ENCODE peak calls at places on chromosomes 13 and 19, in ten cellular contexts. N is IMR-90, T is OCI-LY7, O is SK-N-SH, S is mammary epithelial cell, J is H9, P is GM23338, B is K562, G is PC-9, K is MM.1S. W is an unnamed sample.

GRCh38 chr19:17109962-17110598 is 34.5 kb downstream of the MYO9B start:
- DNase-seq in O (no peak), G (no peak), S (no peak), B (no peak), K (no peak), N (no peak), J (no peak), T (no peak), P (no peak), W (no peak)

GRCh38 chr19:16957151-16957662 is 68.4 kb downstream of the F2RL3 start:
- DNase-seq in N (no peak), J (no peak), T (no peak), B (no peak), K (no peak), G (peak; percentile 93), P (no peak), O (no peak), S (peak; percentile 5), W (no peak)

GRCh38 chr13:46721054-46721453 is 75.9 kb downstream of the ESD start:
- DNase-seq in G (peak; percentile 37), T (peak; percentile 62), B (no peak), J (no peak), N (peak; percentile 53), K (peak; percentile 8), O (peak; percentile 53), S (peak; percentile 11), P (peak; percentile 73), W (peak; percentile 76)

GRCh38 chr19:28500319-28500718 is 712.6 kb downstream of the UQCRFS1 start:
- DNase-seq in K (no peak), P (no peak), O (no peak), S (no peak), T (no peak), N (no peak), B (no peak), J (no peak), G (no peak), W (no peak)

GRCh38 chr13:50990540-50991506 is 81.2 kb downstream of the RNASEH2B start:
- DNase-seq in S (no peak), P (peak; percentile 44), B (no peak), N (peak; percentile 69), G (no peak), T (no peak), J (peak; percentile 49), K (no peak), O (peak; percentile 34), W (peak; percentile 87)

GRCh38 chr13:38564751-38565150 is 122.1 kb upstream of the FREM2 start:
- DNase-seq in N (no peak), O (no peak), T (no peak), J (no peak), B (no peak), G (no peak), S (peak; percentile 27), P (no peak), K (no peak), W (no peak)

GRCh38 chr13:27203854-27204253 is 32.2 kb upstream of the USP12 start:
- DNase-seq in T (no peak), O (no peak), G (no peak), N (peak; percentile 31), J (no peak), K (no peak), S (peak; percentile 15), P (peak; percentile 24), B (no peak), W (peak; percentile 39)

GRCh38 chr13:113850722-113851479 is 13.0 kb downstream of the GAS6 start:
- DNase-seq in O (no peak), S (no peak), K (no peak), B (no peak), G (no peak), T (no peak), J (no peak), P (no peak), N (no peak), W (no peak)

DNA sequence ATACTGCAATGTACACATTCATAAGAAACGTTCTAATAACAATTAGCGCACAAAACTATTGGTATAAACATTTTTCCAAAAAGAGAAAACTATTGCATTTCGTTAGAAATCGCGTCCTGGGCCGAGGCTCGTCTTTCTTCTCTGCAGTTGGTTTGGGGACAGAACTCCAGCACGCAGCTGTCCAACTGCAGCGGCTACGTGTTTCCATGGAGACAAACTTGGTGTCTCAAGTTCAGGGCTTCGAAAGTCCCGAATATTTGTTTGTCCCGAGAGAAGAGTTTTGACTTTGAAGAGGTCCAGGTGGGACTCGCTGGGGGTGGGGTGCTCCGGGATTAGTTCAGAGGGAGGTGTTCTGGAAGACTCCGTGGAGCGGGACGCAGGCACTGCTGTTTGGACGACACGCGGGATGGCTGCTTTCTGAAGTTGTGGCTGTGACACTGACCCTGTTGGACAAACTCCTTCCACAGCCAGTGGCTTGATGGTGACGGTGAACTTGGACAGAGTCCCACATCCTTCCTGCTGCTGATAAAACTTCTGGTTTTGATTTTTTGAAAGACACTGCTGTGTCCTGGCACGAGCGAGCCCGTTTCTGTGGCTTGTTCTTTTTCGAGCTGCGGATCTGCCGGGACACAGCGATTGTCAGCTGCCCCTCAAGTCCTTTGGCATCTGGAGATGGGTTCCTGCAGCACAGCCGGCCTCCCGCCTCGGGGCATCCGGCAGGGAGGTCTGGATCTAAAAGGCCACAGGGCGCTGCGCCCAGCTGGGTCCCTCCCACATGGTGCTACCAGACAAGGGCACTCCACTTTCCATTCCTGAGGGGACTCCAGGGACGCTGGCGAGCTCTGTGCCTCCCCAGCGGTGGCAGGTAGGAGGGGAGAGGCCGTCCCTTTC is 15.8 kb upstream of the RANBP3 start:
- DNase-seq in N (no peak), P (no peak), O (peak; percentile 93), G (no peak), K (no peak), T (no peak), B (no peak), S (no peak), J (no peak), W (no peak)
- H3K27ac ChIP-seq in N (no peak overlapping the region), P (no peak overlapping the region), O (no peak overlapping the region), G (no peak overlapping the region), K (no peak overlapping the region), T (no peak overlapping the region), B (no peak overlapping the region), S (no peak overlapping the region), J (no peak overlapping the region), W (no peak overlapping the region)

GRCh38 chr19:55690109-55690768 is 15.2 kb downstream of the EPN1 start:
- DNase-seq in G (no peak), O (no peak), K (no peak), J (no peak), B (no peak), S (no peak), T (no peak), N (no peak), P (no peak), W (no peak)

GRCh38 chr19:55689366-55690108 is 14.5 kb downstream of the EPN1 start:
- DNase-seq in N (no peak), O (no peak), B (no peak), J (no peak), S (no peak), K (no peak), G (no peak), T (no peak), P (no peak), W (no peak)

GRCh38 chr19:55687281-55688172 is 12.5 kb downstream of the EPN1 start:
- DNase-seq in S (no peak), T (no peak), J (no peak), G (no peak), K (no peak), N (no peak), P (no peak), B (peak; percentile 15), O (no peak), W (no peak)

GRCh38 chr19:55686311-55687050 is 11.5 kb downstream of the EPN1 start:
- DNase-seq in G (no peak), P (no peak), K (no peak), N (no peak), O (no peak), S (no peak), T (no peak), J (no peak), B (no peak), W (no peak)

DNA sequence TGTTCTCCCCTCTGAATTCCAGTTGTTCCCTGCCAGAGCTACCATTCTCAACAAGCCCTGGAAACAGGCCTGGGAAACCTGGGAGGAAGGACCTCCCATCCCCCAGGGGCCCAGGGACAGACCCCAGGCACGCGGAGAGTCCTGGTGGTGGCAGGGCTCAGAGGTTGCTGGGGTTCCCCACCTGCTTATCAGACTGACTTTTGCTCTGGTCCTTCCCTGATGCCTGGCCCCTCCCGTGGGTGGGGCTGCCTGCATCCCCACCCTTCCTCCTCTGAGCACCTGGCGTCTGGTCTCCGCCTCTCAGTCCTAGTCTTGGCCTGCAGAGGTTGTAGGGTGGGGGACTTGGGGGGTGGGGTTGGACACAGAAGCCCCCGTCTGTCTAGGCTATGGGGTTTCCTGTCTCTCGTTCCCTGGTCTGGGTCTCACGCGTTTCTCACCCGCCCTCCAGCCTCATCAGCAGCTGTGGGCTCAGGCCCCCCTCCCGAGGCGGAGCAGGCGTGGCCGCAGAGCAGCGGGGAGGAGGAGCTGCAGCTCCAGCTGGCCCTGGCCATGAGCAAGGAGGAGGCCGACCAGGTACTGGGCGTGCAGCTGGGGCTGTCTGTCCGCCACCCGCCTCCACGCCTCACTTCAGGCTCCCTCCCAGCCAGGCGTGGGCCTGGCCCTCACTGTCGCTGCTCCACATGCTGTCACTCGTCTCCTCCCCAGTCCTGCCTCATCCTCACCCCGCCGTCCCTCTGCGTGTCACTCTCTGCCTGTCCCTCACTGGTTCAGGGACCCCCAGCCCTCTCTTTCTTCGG is 13.6 kb downstream of the EPN1 start:
- DNase-seq in P (no peak), G (no peak), S (no peak), J (no peak), K (no peak), O (no peak), B (peak; percentile 70), T (no peak), N (no peak), W (no peak)
- H4K20me1 ChIP-seq in P (no peaks in the 10 kb centered on the region), G (peaks cover 28% of the 10 kb centered on the region), S (no peaks in the 10 kb centered on the region), J (no peaks in the 10 kb centered on the region), K (no peaks in the 10 kb centered on the region), O (peaks cover 44% of the 10 kb centered on the region), B (peaks cover 39% of the 10 kb centered on the region), T (no peaks in the 10 kb centered on the region), N (peaks cover 48% of the 10 kb centered on the region), W (no peaks in the 10 kb centered on the region)

GRCh38 chr19:5136060-5136855 is 167.3 kb downstream of the KDM4B start:
- DNase-seq in T (no peak), P (no peak), B (no peak), J (no peak), S (no peak), O (no peak), N (no peak), K (no peak), G (no peak), W (no peak)

GRCh38 chr19:5132698-5133651 is 164.1 kb downstream of the KDM4B start:
- DNase-seq in T (no peak), J (no peak), B (no peak), K (no peak), O (no peak), G (no peak), P (no peak), S (no peak), N (no peak), W (no peak)

GRCh38 chr19:5133986-5134595 is 165.2 kb downstream of the KDM4B start:
- DNase-seq in N (no peak), T (no peak), B (no peak), G (no peak), P (no peak), S (no peak), O (no peak), J (no peak), K (no peak), W (no peak)

GRCh38 chr19:5137114-5137513 is 168.2 kb downstream of the KDM4B start:
- DNase-seq in J (no peak), B (no peak), O (no peak), S (no peak), K (no peak), P (no peak), G (no peak), T (no peak), N (no peak), W (no peak)

GRCh38 chr19:5134683-5135082 is 165.8 kb downstream of the KDM4B start:
- DNase-seq in S (no peak), J (no peak), B (no peak), P (no peak), N (no peak), O (no peak), G (no peak), T (no peak), K (no peak), W (no peak)
- H3K4me1 ChIP-seq in S (peaks cover 11% of the 10 kb centered on the region), J (no peaks in the 10 kb centered on the region), B (peaks cover 60% of the 10 kb centered on the region), P (peaks cover 8% of the 10 kb centered on the region), N (no peaks in the 10 kb centered on the region), O (peaks cover 2% of the 10 kb centered on the region), G (peaks cover 11% of the 10 kb centered on the region), T (peaks cover 31% of the 10 kb centered on the region), K (no peaks in the 10 kb centered on the region), W (no peaks in the 10 kb centered on the region)

DNA sequence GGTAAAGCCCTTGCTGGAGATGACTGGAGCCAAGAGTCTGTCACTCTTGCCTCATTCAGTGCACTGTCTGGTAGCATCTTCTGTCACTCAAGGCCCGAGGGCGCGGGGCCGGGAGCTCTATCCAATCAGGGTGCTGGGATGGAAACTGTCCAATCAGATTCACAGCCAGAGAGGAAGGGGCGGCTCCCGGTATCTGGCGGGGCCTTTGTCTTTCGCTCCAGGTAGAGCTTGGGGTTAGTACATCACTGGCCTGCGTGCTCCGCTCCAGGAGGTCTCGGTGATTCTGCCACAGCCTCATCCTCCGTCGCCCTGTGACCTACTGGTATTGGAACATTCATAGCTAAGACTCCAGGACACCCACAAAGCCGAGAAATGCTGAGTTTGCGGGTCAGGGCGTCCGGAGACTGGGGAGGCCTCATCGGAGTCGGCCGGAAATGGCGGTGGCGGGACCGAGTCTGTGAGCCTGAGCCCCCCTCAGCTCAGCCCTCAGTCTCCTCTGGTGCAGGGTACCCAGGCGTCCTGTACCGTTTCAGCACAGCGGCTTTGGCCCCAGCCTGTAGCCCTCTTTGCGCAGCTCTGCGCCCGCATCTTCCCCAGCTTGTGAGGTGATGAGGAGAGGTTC is 20.6 kb upstream of the ZNF430 start:
- DNase-seq in K (peak; percentile 88), N (peak; percentile 71), T (peak; percentile 93), J (peak; percentile 96), S (peak; percentile 94), P (peak; percentile 98), G (no peak), B (peak; percentile 70), O (peak; percentile 95), W (peak; percentile 97)
- H3K27ac ChIP-seq in K (no peak overlapping the region), N (no peak overlapping the region), T (peak overlapping the region; percentile 61), J (peak overlapping the region; percentile 44), S (no peak overlapping the region), P (peak overlapping the region; percentile 69), G (no peak overlapping the region), B (no peak overlapping the region), O (no peak overlapping the region), W (no peak overlapping the region)